ENCODE peak calls at places on chromosomes 16 and 17, in seven cellular contexts. One of them, this sample, is unnamed.

GRCh38 chr17:81171941-81172340 is 5.9 kb upstream of the AATK start:
- DNase-seq in stimulated activated naive CD4-positive, alpha-beta T cell treated with Interleukin-2 at 50 U/mL for 16 hours: no peak
- DNase-seq in HS-5: no peak
- DNase-seq in GM04504: no peak
- DNase-seq in stimulated activated CD8-positive, alpha-beta memory T cell treated with anti-CD3 and anti-CD28 coated beads, Interleukin-7, amount 100 ng/mL, for 24 hours: no peak
- DNase-seq in HFF-Myc: no peak
- DNase-seq in bronchial epithelial cell: no peak
- DNase-seq in this sample: no peak

GRCh38 chr17:31320791-31321190 is 631 bp downstream of the EVI2A start:
- DNase-seq in stimulated activated naive CD4-positive, alpha-beta T cell treated with Interleukin-2 at 50 U/mL for 16 hours: no peak
- DNase-seq in HS-5: no peak
- DNase-seq in GM04504: no peak
- DNase-seq in stimulated activated CD8-positive, alpha-beta memory T cell treated with anti-CD3 and anti-CD28 coated beads, Interleukin-7, amount 100 ng/mL, for 24 hours: no peak
- DNase-seq in HFF-Myc: peak; percentile 7
- DNase-seq in bronchial epithelial cell: no peak
- DNase-seq in this sample: no peak

GRCh38 chr17:76317535-76317934 is 9.5 kb upstream of the QRICH2 start:
- DNase-seq in stimulated activated naive CD4-positive, alpha-beta T cell treated with Interleukin-2 at 50 U/mL for 16 hours: no peak
- DNase-seq in HS-5: no peak
- DNase-seq in GM04504: no peak
- DNase-seq in stimulated activated CD8-positive, alpha-beta memory T cell treated with anti-CD3 and anti-CD28 coated beads, Interleukin-7, amount 100 ng/mL, for 24 hours: no peak
- DNase-seq in HFF-Myc: no peak
- DNase-seq in bronchial epithelial cell: no peak
- DNase-seq in this sample: no peak

GRCh38 chr17:27469256-27469655 is 13.0 kb downstream of the KSR1 start:
- DNase-seq in stimulated activated naive CD4-positive, alpha-beta T cell treated with Interleukin-2 at 50 U/mL for 16 hours: no peak
- DNase-seq in HS-5: no peak
- DNase-seq in GM04504: no peak
- DNase-seq in stimulated activated CD8-positive, alpha-beta memory T cell treated with anti-CD3 and anti-CD28 coated beads, Interleukin-7, amount 100 ng/mL, for 24 hours: no peak
- DNase-seq in HFF-Myc: no peak
- DNase-seq in bronchial epithelial cell: no peak
- DNase-seq in this sample: no peak

GRCh38 chr16:87074635-87075318 is 242.4 kb downstream of the C16orf95 start:
- DNase-seq in stimulated activated naive CD4-positive, alpha-beta T cell treated with Interleukin-2 at 50 U/mL for 16 hours: no peak
- DNase-seq in HS-5: no peak
- DNase-seq in GM04504: no peak
- DNase-seq in stimulated activated CD8-positive, alpha-beta memory T cell treated with anti-CD3 and anti-CD28 coated beads, Interleukin-7, amount 100 ng/mL, for 24 hours: no peak
- DNase-seq in HFF-Myc: no peak
- DNase-seq in bronchial epithelial cell: no peak
- DNase-seq in this sample: no peak

GRCh38 chr16:70805380-70805779 is 4.4 kb upstream of the VAC14 start:
- DNase-seq in stimulated activated naive CD4-positive, alpha-beta T cell treated with Interleukin-2 at 50 U/mL for 16 hours: no peak
- DNase-seq in HS-5: no peak
- DNase-seq in GM04504: no peak
- DNase-seq in stimulated activated CD8-positive, alpha-beta memory T cell treated with anti-CD3 and anti-CD28 coated beads, Interleukin-7, amount 100 ng/mL, for 24 hours: no peak
- DNase-seq in HFF-Myc: no peak
- DNase-seq in bronchial epithelial cell: peak; percentile 57
- DNase-seq in this sample: no peak

GRCh38 chr17:17930674-17931073 is 41.5 kb downstream of the TOM1L2 start:
- DNase-seq in stimulated activated naive CD4-positive, alpha-beta T cell treated with Interleukin-2 at 50 U/mL for 16 hours: no peak
- DNase-seq in HS-5: no peak
- DNase-seq in GM04504: no peak
- DNase-seq in stimulated activated CD8-positive, alpha-beta memory T cell treated with anti-CD3 and anti-CD28 coated beads, Interleukin-7, amount 100 ng/mL, for 24 hours: no peak
- DNase-seq in HFF-Myc: no peak
- DNase-seq in bronchial epithelial cell: no peak
- DNase-seq in this sample: no peak

GRCh38 chr16:31807086-31807485 is 66.5 kb upstream of the ZNF267 start:
- DNase-seq in stimulated activated naive CD4-positive, alpha-beta T cell treated with Interleukin-2 at 50 U/mL for 16 hours: no peak
- DNase-seq in HS-5: no peak
- DNase-seq in GM04504: no peak
- DNase-seq in stimulated activated CD8-positive, alpha-beta memory T cell treated with anti-CD3 and anti-CD28 coated beads, Interleukin-7, amount 100 ng/mL, for 24 hours: no peak
- DNase-seq in HFF-Myc: no peak
- DNase-seq in bronchial epithelial cell: no peak
- DNase-seq in this sample: no peak

GRCh38 chr16:16075463-16076399 is 126.3 kb downstream of the ABCC1 start:
- DNase-seq in stimulated activated naive CD4-positive, alpha-beta T cell treated with Interleukin-2 at 50 U/mL for 16 hours: no peak
- DNase-seq in HS-5: no peak
- DNase-seq in GM04504: peak; percentile 50
- DNase-seq in stimulated activated CD8-positive, alpha-beta memory T cell treated with anti-CD3 and anti-CD28 coated beads, Interleukin-7, amount 100 ng/mL, for 24 hours: no peak
- DNase-seq in HFF-Myc: no peak
- DNase-seq in bronchial epithelial cell: no peak
- DNase-seq in this sample: no peak

GRCh38 chr16:8924214-8924613 is 39.5 kb downstream of the USP7 start:
- DNase-seq in stimulated activated naive CD4-positive, alpha-beta T cell treated with Interleukin-2 at 50 U/mL for 16 hours: no peak
- DNase-seq in HS-5: no peak
- DNase-seq in GM04504: no peak
- DNase-seq in stimulated activated CD8-positive, alpha-beta memory T cell treated with anti-CD3 and anti-CD28 coated beads, Interleukin-7, amount 100 ng/mL, for 24 hours: no peak
- DNase-seq in HFF-Myc: no peak
- DNase-seq in bronchial epithelial cell: no peak
- DNase-seq in this sample: no peak

GRCh38 chr17:74114881-74115470 is 88.5 kb upstream of the RPL38 start:
- DNase-seq in stimulated activated naive CD4-positive, alpha-beta T cell treated with Interleukin-2 at 50 U/mL for 16 hours: no peak
- DNase-seq in HS-5: no peak
- DNase-seq in GM04504: no peak
- DNase-seq in stimulated activated CD8-positive, alpha-beta memory T cell treated with anti-CD3 and anti-CD28 coated beads, Interleukin-7, amount 100 ng/mL, for 24 hours: no peak
- DNase-seq in HFF-Myc: no peak
- DNase-seq in bronchial epithelial cell: no peak
- DNase-seq in this sample: no peak

GRCh38 chr17:48577330-48577945 is 712 bp downstream of the HOXB4 start:
- DNase-seq in stimulated activated naive CD4-positive, alpha-beta T cell treated with Interleukin-2 at 50 U/mL for 16 hours: peak; percentile 35
- DNase-seq in HS-5: no peak
- DNase-seq in GM04504: no peak
- DNase-seq in stimulated activated CD8-positive, alpha-beta memory T cell treated with anti-CD3 and anti-CD28 coated beads, Interleukin-7, amount 100 ng/mL, for 24 hours: no peak
- DNase-seq in HFF-Myc: no peak
- DNase-seq in bronchial epithelial cell: no peak
- DNase-seq in this sample: peak; percentile 83

GRCh38 chr16:79928142-79928735 is 327.7 kb upstream of the MAF start:
- DNase-seq in stimulated activated naive CD4-positive, alpha-beta T cell treated with Interleukin-2 at 50 U/mL for 16 hours: no peak
- DNase-seq in HS-5: no peak
- DNase-seq in GM04504: no peak
- DNase-seq in stimulated activated CD8-positive, alpha-beta memory T cell treated with anti-CD3 and anti-CD28 coated beads, Interleukin-7, amount 100 ng/mL, for 24 hours: no peak
- DNase-seq in HFF-Myc: no peak
- DNase-seq in bronchial epithelial cell: no peak
- DNase-seq in this sample: no peak

GRCh38 chr17:7626307-7626706 is 1.3 kb downstream of the SAT2 start:
- DNase-seq in stimulated activated naive CD4-positive, alpha-beta T cell treated with Interleukin-2 at 50 U/mL for 16 hours: no peak
- DNase-seq in HS-5: no peak
- DNase-seq in GM04504: no peak
- DNase-seq in stimulated activated CD8-positive, alpha-beta memory T cell treated with anti-CD3 and anti-CD28 coated beads, Interleukin-7, amount 100 ng/mL, for 24 hours: no peak
- DNase-seq in HFF-Myc: no peak
- DNase-seq in bronchial epithelial cell: no peak
- DNase-seq in this sample: no peak

GRCh38 chr16:67964477-67965131 is 3.8 kb downstream of the SLC12A4 start:
- DNase-seq in stimulated activated naive CD4-positive, alpha-beta T cell treated with Interleukin-2 at 50 U/mL for 16 hours: no peak
- DNase-seq in HS-5: no peak
- DNase-seq in GM04504: no peak
- DNase-seq in stimulated activated CD8-positive, alpha-beta memory T cell treated with anti-CD3 and anti-CD28 coated beads, Interleukin-7, amount 100 ng/mL, for 24 hours: no peak
- DNase-seq in HFF-Myc: no peak
- DNase-seq in bronchial epithelial cell: no peak
- DNase-seq in this sample: no peak

GRCh38 chr17:1606352-1606985 is 22.2 kb downstream of the SLC43A2 start:
- DNase-seq in stimulated activated naive CD4-positive, alpha-beta T cell treated with Interleukin-2 at 50 U/mL for 16 hours: peak; percentile 14
- DNase-seq in HS-5: no peak
- DNase-seq in GM04504: no peak
- DNase-seq in stimulated activated CD8-positive, alpha-beta memory T cell treated with anti-CD3 and anti-CD28 coated beads, Interleukin-7, amount 100 ng/mL, for 24 hours: no peak
- DNase-seq in HFF-Myc: no peak
- DNase-seq in bronchial epithelial cell: no peak
- DNase-seq in this sample: no peak

GRCh38 chr17:31428111-31428510 is 36.6 kb downstream of the RAB11FIP4 start:
- DNase-seq in stimulated activated naive CD4-positive, alpha-beta T cell treated with Interleukin-2 at 50 U/mL for 16 hours: no peak
- DNase-seq in HS-5: no peak
- DNase-seq in GM04504: no peak
- DNase-seq in stimulated activated CD8-positive, alpha-beta memory T cell treated with anti-CD3 and anti-CD28 coated beads, Interleukin-7, amount 100 ng/mL, for 24 hours: no peak
- DNase-seq in HFF-Myc: no peak
- DNase-seq in bronchial epithelial cell: no peak
- DNase-seq in this sample: no peak

GRCh38 chr17:81513669-81514484 is 1.3 kb upstream of the ACTG1 start:
- DNase-seq in stimulated activated naive CD4-positive, alpha-beta T cell treated with Interleukin-2 at 50 U/mL for 16 hours: peak; percentile 39
- DNase-seq in HS-5: no peak
- DNase-seq in GM04504: no peak
- DNase-seq in stimulated activated CD8-positive, alpha-beta memory T cell treated with anti-CD3 and anti-CD28 coated beads, Interleukin-7, amount 100 ng/mL, for 24 hours: no peak
- DNase-seq in HFF-Myc: no peak
- DNase-seq in bronchial epithelial cell: peak; percentile 38
- DNase-seq in this sample: peak; percentile 83

GRCh38 chr17:16297367-16298139 is 55.7 kb downstream of the CENPV start:
- DNase-seq in stimulated activated naive CD4-positive, alpha-beta T cell treated with Interleukin-2 at 50 U/mL for 16 hours: no peak
- DNase-seq in HS-5: no peak
- DNase-seq in GM04504: no peak
- DNase-seq in stimulated activated CD8-positive, alpha-beta memory T cell treated with anti-CD3 and anti-CD28 coated beads, Interleukin-7, amount 100 ng/mL, for 24 hours: no peak
- DNase-seq in HFF-Myc: no peak
- DNase-seq in bronchial epithelial cell: no peak
- DNase-seq in this sample: peak; percentile 20

GRCh38 chr17:73706858-73707257 is 62.6 kb upstream of the SDK2 start:
- DNase-seq in stimulated activated naive CD4-positive, alpha-beta T cell treated with Interleukin-2 at 50 U/mL for 16 hours: no peak
- DNase-seq in HS-5: no peak
- DNase-seq in GM04504: no peak
- DNase-seq in stimulated activated CD8-positive, alpha-beta memory T cell treated with anti-CD3 and anti-CD28 coated beads, Interleukin-7, amount 100 ng/mL, for 24 hours: no peak
- DNase-seq in HFF-Myc: no peak
- DNase-seq in bronchial epithelial cell: no peak
- DNase-seq in this sample: no peak

GRCh38 chr16:72198021-72198420 is 26.1 kb upstream of the PMFBP1 start:
- DNase-seq in stimulated activated naive CD4-positive, alpha-beta T cell treated with Interleukin-2 at 50 U/mL for 16 hours: no peak
- DNase-seq in HS-5: no peak
- DNase-seq in GM04504: peak; percentile 67
- DNase-seq in stimulated activated CD8-positive, alpha-beta memory T cell treated with anti-CD3 and anti-CD28 coated beads, Interleukin-7, amount 100 ng/mL, for 24 hours: no peak
- DNase-seq in HFF-Myc: peak; percentile 71
- DNase-seq in bronchial epithelial cell: no peak
- DNase-seq in this sample: no peak

GRCh38 chr16:71474864-71475263 is 12.8 kb upstream of the ZNF23 start:
- DNase-seq in stimulated activated naive CD4-positive, alpha-beta T cell treated with Interleukin-2 at 50 U/mL for 16 hours: no peak
- DNase-seq in HS-5: peak; percentile 86
- DNase-seq in GM04504: peak; percentile 76
- DNase-seq in stimulated activated CD8-positive, alpha-beta memory T cell treated with anti-CD3 and anti-CD28 coated beads, Interleukin-7, amount 100 ng/mL, for 24 hours: no peak
- DNase-seq in HFF-Myc: peak; percentile 55
- DNase-seq in bronchial epithelial cell: peak; percentile 94
- DNase-seq in this sample: no peak

This sample was measured in Caco-2.